ENCODE peak calls at places on chromosomes 13 and 19, in four cellular contexts. L is NCI-H1694 treated with DMSO at 0.1 percent for 48 hours, F is HFF-Myc, T is tibial artery. R is an unnamed sample.

GRCh38 chr19:42176649-42176989 is 40.9 kb downstream of the DEDD2 start:
- DNase-seq in T (no peak), F (no peak), L (no peak), R (no peak)

GRCh38 chr19:48310227-48310626 is 15.1 kb upstream of the EMP3 start:
- DNase-seq in L (no peak), F (no peak), T (no peak), R (no peak)

GRCh38 chr19:39926170-39926755 is 8.2 kb downstream of the FCGBP start:
- DNase-seq in T (no peak), F (no peak), L (no peak), R (no peak)

GRCh38 chr13:110363009-110363408 is 55.9 kb downstream of the COL4A2 start:
- DNase-seq in F (no peak), L (no peak), T (peak), R (no peak)

GRCh38 chr13:42377640-42378382 is 105.9 kb downstream of the AKAP11 start:
- DNase-seq in L (no peak), F (no peak), T (no peak), R (no peak)

GRCh38 chr19:3163943-3164342 is 14.6 kb upstream of the S1PR4 start:
- DNase-seq in F (no peak), T (no peak), L (no peak), R (no peak)

GRCh38 chr19:1648926-1649541 is 3.4 kb downstream of the TCF3 start:
- DNase-seq in F (no peak), T (no peak), L (no peak), R (no peak)

GRCh38 chr13:51249254-51249653 is 27.1 kb downstream of the FAM124A start:
- DNase-seq in L (no peak), F (no peak), T (no peak), R (no peak)

GRCh38 chr19:13153627-13154240 is 3.5 kb downstream of the IER2 start:
- DNase-seq in T (peak), F (no peak), L (no peak), R (no peak)

R was measured in BJ.